ENCODE peak calls at places on chromosomes 11 and 22, in seven cellular contexts. G is activated CD8-positive, alpha-beta T cell treated with anti-CD3 and anti-CD28 coated beads for 36 hours; B is right cardiac atrium; T is CD4-positive, alpha-beta T cell; V is heart right ventricle; S is activated T-cell treated with anti-CD3 and anti-CD28 coated beads, Interleukin-2, amount 50 U/mL, for 72 hours; X is Right ventricle myocardium inferior. Z is an unnamed sample.

GRCh38 chr11:118415739-118416068 is 14.3 kb downstream of the ATP5MG start:
- ATAC-seq in G (peak), B (peak), T (peak), V (peak), S (peak), X (peak), Z (peak)

GRCh38 chr11:36373040-36374010 is 77.2 kb downstream of the PRR5L start:
- ATAC-seq in G (no peak), B (no peak), T (no peak), V (no peak), S (no peak), X (no peak), Z (no peak)

GRCh38 chr11:2147391-2147790 is 8.2 kb upstream of the IGF2 start:
- ATAC-seq in G (no peak), B (no peak), T (no peak), V (no peak), S (no peak), X (no peak), Z (no peak)

GRCh38 chr11:356610-357009 is 12.7 kb upstream of the B4GALNT4 start:
- ATAC-seq in G (no peak), B (no peak), T (no peak), V (no peak), S (no peak), X (no peak), Z (no peak)

GRCh38 chr11:112784323-112785073 is 176.7 kb upstream of the NCAM1 start:
- ATAC-seq in G (no peak), B (peak), T (no peak), V (peak), S (no peak), X (peak), Z (peak)

GRCh38 chr11:15493066-15493465 is 378.3 kb downstream of the INSC start:
- ATAC-seq in G (no peak), B (no peak), T (no peak), V (no peak), S (no peak), X (no peak), Z (no peak)

GRCh38 chr11:13329670-13330401 is 52.2 kb downstream of the BMAL1 start:
- ATAC-seq in G (no peak), B (peak), T (no peak), V (peak), S (no peak), X (peak), Z (peak)

GRCh38 chr22:24516301-24516737 is 21.2 kb downstream of the UPB1 start:
- ATAC-seq in G (no peak), B (no peak), T (no peak), V (no peak), S (no peak), X (no peak), Z (peak)

GRCh38 chr11:124882339-124883071 is 15.2 kb downstream of the ROBO4 start:
- ATAC-seq in G (no peak), B (peak), T (no peak), V (no peak), S (no peak), X (peak), Z (no peak)

GRCh38 chr11:65165847-65166317 is 4.2 kb upstream of the SPDYC start:
- ATAC-seq in G (no peak), B (no peak), T (no peak), V (no peak), S (no peak), X (no peak), Z (no peak)

GRCh38 chr11:67600324-67601029 is 6.3 kb upstream of the NDUFV1 start:
- ATAC-seq in G (no peak), B (no peak), T (no peak), V (no peak), S (no peak), X (no peak), Z (no peak)

GRCh38 chr11:117300301-117300700 is 9.2 kb downstream of the BACE1-AS start:
- ATAC-seq in G (no peak), B (peak), T (no peak), V (peak), S (no peak), X (peak), Z (peak)

GRCh38 chr22:30979932-30980331 is 10.9 kb downstream of the TUG1 start:
- ATAC-seq in G (peak), B (no peak), T (no peak), V (no peak), S (peak), X (no peak), Z (no peak)